ENCODE peak calls at places on chromosomes 16 and 17, in seven cellular contexts. Q is heart right ventricle, C is HFFc6, E is body of pancreas, M is uterus, R is colonic mucosa, T is neural progenitor cell. N is an unnamed sample.

GRCh38 chr16:474420-475122 is 49.1 kb downstream of the RAB11FIP3 start:
- DNase-seq in Q (no peak), C (no peak), E (peak), M (no peak), R (peak), T (no peak), N (no peak)

GRCh38 chr17:66395961-66396360 is 93.5 kb downstream of the PRKCA start:
- DNase-seq in Q (no peak), C (no peak), E (no peak), M (no peak), R (no peak), T (no peak), N (no peak)

GRCh38 chr16:47888142-47888541 is 267.7 kb downstream of the ABCC12 start:
- DNase-seq in Q (no peak), C (peak), E (no peak), M (no peak), R (no peak), T (peak), N (no peak)

GRCh38 chr17:81888988-81889595 is 2.3 kb downstream of the ALYREF start:
- DNase-seq in Q (no peak), C (no peak), E (no peak), M (no peak), R (no peak), T (no peak), N (no peak)

GRCh38 chr16:21116148-21116693 is 34.4 kb downstream of the DNAH3 start:
- DNase-seq in Q (no peak), C (no peak), E (no peak), M (no peak), R (no peak), T (no peak), N (no peak)

GRCh38 chr17:61179316-61179715 is 220.3 kb upstream of the TBX2 start:
- DNase-seq in Q (no peak), C (no peak), E (no peak), M (no peak), R (no peak), T (peak), N (no peak)

GRCh38 chr16:88936008-88936912 is 40.7 kb downstream of the CBFA2T3 start:
- DNase-seq in Q (peak), C (no peak), E (peak), M (no peak), R (peak), T (no peak), N (no peak)

GRCh38 chr17:63370696-63371095 is 75.4 kb downstream of the CYB561 start:
- DNase-seq in Q (no peak), C (no peak), E (no peak), M (no peak), R (no peak), T (no peak), N (no peak)

GRCh38 chr17:12107905-12108304 is 87.2 kb downstream of the MAP2K4 start:
- DNase-seq in Q (no peak), C (no peak), E (no peak), M (no peak), R (no peak), T (no peak), N (no peak)

GRCh38 chr17:27354491-27355081 is 60.7 kb downstream of the WSB1 start:
- DNase-seq in Q (no peak), C (no peak), E (peak), M (no peak), R (no peak), T (no peak), N (no peak)

GRCh38 chr17:27352481-27353460 is 58.9 kb downstream of the WSB1 start:
- DNase-seq in Q (no peak), C (no peak), E (no peak), M (no peak), R (peak), T (peak), N (no peak)

GRCh38 chr17:27353469-27354050 is 59.6 kb downstream of the WSB1 start:
- DNase-seq in Q (peak), C (peak), E (peak), M (peak), R (peak), T (peak), N (peak)

GRCh38 chr17:27355419-27355818 is 61.5 kb downstream of the WSB1 start:
- DNase-seq in Q (no peak), C (no peak), E (no peak), M (no peak), R (no peak), T (peak), N (no peak)

GRCh38 chr17:27354051-27354490 is 60.2 kb downstream of the WSB1 start:
- DNase-seq in Q (peak), C (no peak), E (no peak), M (peak), R (no peak), T (no peak), N (no peak)
- TF ChIP-seq CTCF in Q (peak), C (peak), E (no peak), M (no peak), R (peak), T (no peak), N (peak)

GRCh38 chr17:55996826-55997225 is 156.4 kb upstream of the ANKFN1 start:
- DNase-seq in Q (no peak), C (peak), E (no peak), M (no peak), R (no peak), T (no peak), N (no peak)
- TF ChIP-seq CTCF in Q (no peak), C (peak), E (no peak), M (no peak), R (no peak), T (peak), N (no peak)

GRCh38 chr16:54283735-54284318 is 2.8 kb downstream of the IRX3 start:
- DNase-seq in Q (no peak), C (no peak), E (no peak), M (no peak), R (no peak), T (peak), N (no peak)

GRCh38 chr16:54284931-54285413 is 1.6 kb downstream of the IRX3 start:
- DNase-seq in Q (no peak), C (no peak), E (no peak), M (no peak), R (no peak), T (peak), N (no peak)

GRCh38 chr16:54285414-54286066 is 1.0 kb downstream of the IRX3 start:
- DNase-seq in Q (peak), C (peak), E (no peak), M (no peak), R (no peak), T (peak), N (no peak)

GRCh38 chr16:54282923-54283734 is 3.5 kb downstream of the IRX3 start:
- DNase-seq in Q (no peak), C (no peak), E (no peak), M (no peak), R (no peak), T (peak), N (no peak)

DNA sequence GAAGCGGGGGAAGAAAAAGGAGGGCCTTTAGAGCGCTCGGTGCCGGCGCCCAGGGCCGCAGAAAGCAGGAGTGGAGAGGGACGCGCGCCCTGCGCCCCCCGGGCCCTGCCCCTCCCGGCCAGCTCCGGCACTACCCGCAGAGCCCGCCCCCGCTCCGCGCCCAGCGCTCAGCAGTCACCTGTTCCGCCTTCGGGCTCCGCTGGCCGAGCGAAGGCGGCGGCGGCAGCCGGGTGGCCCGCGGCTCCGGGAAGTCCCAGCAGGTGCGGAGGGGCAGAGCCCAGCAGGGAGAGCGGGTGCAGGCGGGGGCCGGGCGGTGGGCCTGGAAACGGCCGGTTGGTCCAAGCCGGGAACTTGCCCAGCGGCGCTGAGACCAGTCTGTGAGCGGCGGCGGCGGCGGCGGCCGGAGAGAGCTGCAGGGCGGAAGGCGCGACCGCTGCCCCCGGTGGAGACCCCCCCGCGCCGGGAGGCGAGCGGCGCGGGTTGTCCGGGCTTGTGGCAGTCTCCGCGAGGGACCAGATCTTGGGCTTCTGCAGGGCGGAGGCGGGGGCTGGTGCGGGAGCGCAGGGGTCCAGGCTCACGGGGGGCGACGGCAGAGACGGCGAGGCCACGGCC is 2.2 kb downstream of the IRX3 start:
- DNase-seq in Q (no peak), C (no peak), E (no peak), M (no peak), R (no peak), T (peak), N (no peak)
- TF ChIP-seq CTCF in Q (no peak), C (no peak), E (no peak), M (no peak), R (no peak), T (no peak), N (no peak)

DNA sequence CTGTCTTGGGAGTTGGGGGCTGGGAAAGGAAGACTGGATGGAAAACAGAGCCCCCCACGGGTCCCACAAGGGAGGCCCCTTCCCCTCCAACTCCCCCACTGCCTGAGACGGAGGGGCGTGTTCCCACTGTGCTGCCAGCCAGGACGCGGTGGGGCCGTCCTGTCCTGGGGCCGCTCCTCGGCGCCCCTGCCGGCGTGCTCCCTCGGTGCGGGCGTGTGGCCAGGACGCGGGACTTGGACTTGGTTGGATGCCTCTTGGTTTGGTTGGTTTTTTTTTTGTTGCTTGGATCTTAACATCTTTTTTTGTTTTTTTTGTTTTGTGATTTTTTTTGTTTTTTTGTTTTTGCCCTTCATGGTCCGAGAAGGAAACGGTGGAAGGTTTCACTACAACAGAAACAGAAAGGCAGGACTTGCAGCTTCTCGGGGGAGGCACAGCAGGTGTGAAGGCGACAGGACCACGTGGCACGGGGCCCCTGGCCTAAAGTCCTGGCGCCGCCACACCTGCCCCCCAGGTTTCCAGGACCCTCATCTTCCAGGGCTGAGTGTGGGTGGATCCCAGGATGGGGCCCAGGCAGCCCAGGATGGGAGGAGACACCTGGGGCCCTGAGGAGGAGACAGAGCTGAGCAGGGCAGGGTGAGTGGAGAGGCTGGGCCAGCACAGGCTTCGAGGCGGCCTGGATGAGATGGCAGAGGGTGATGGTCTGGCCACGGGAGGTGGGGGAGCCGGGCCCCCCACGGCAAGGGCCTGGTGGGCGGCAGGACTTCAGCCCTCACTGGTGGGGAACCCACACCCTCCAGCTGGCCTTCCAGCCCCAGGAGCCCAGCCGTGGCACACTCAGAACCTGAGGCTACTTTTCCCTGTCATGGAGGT is 16.1 kb downstream of the ENGASE start:
- DNase-seq in Q (no peak), C (no peak), E (no peak), M (peak), R (no peak), T (no peak), N (no peak)
- TF ChIP-seq CTCF in Q (peak), C (peak), E (no peak), M (peak), R (no peak), T (no peak), N (no peak)

GRCh38 chr16:2520784-2521577 is 810 bp downstream of the AMDHD2 start:
- DNase-seq in Q (peak), C (no peak), E (no peak), M (peak), R (no peak), T (peak), N (no peak)
- TF ChIP-seq CTCF in Q (no peak), C (no peak), E (no peak), M (no peak), R (no peak), T (no peak), N (no peak)

GRCh38 chr17:57946798-57947358 is 8.3 kb downstream of the CUEDC1 start:
- DNase-seq in Q (peak), C (peak), E (peak), M (peak), R (peak), T (no peak), N (no peak)

GRCh38 chr17:57947369-57947768 is 7.8 kb downstream of the CUEDC1 start:
- DNase-seq in Q (no peak), C (no peak), E (no peak), M (no peak), R (no peak), T (no peak), N (no peak)

GRCh38 chr17:57948555-57949420 is 6.4 kb downstream of the CUEDC1 start:
- DNase-seq in Q (peak), C (peak), E (peak), M (no peak), R (no peak), T (no peak), N (no peak)

GRCh38 chr17:57948169-57948554 is 7.0 kb downstream of the CUEDC1 start:
- DNase-seq in Q (no peak), C (no peak), E (no peak), M (peak), R (no peak), T (no peak), N (no peak)

GRCh38 chr17:57949649-57950048 is 5.6 kb downstream of the CUEDC1 start:
- DNase-seq in Q (no peak), C (peak), E (peak), M (no peak), R (peak), T (no peak), N (no peak)
- TF ChIP-seq CTCF in Q (no peak), C (no peak), E (no peak), M (no peak), R (no peak), T (no peak), N (no peak)

DNA sequence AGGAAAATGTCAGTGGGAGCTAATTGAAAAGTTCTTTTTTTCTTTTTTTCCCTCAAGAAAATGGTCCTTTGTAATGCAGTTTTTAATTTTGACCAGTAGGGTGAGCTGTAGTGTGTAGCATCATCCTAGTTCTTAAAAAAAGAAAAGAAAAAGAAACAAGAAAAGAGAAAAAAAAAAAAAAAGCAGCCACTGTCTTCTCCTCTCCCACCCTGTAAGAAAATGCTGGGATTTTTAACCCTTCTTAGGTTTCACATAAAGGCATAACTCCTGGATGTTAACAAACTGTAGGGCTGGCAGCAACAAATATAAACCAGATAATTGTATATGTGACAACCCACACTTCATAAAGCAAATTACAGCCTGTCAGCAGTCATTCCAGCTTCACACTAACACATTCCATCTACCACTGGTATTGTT is 78.1 kb downstream of the SKAP1 start:
- DNase-seq in Q (no peak), C (peak), E (no peak), M (no peak), R (no peak), T (peak), N (no peak)
- TF ChIP-seq CTCF in Q (peak), C (peak), E (peak), M (peak), R (peak), T (peak), N (peak)

N was measured in osteocyte.